ENCODE peak calls at places on chromosome 2, in five cellular contexts. I is neuronal stem cell, W is mesenchymal stem cell, P is right cardiac atrium, S is neural progenitor cell. M is an unnamed sample.

GRCh38 chr2:18378020-18378653 is 182.3 kb downstream of the RDH14 start:
- DNase-seq in I (peak; percentile 56), W (peak; percentile 58), P (no peak), S (peak; percentile 78), M (peak; percentile 31)

GRCh38 chr2:15940661-15941482 is 522 bp downstream of the MYCN start:
- DNase-seq in I (peak; percentile 51), W (peak; percentile 20), P (peak; percentile 47), S (peak; percentile 76), M (no peak)

GRCh38 chr2:167986223-167986622 is 261.2 kb downstream of the STK39 start:
- DNase-seq in I (no peak), W (no peak), P (no peak), S (no peak), M (no peak)

GRCh38 chr2:28300921-28301341 is 91.7 kb upstream of the FOSL2 start:
- DNase-seq in I (no peak), W (peak; percentile 98), P (no peak), S (no peak), M (no peak)

GRCh38 chr2:141062016-141062415 is 1068.8 kb downstream of the LRP1B start:
- DNase-seq in I (no peak), W (no peak), P (no peak), S (no peak), M (no peak)

GRCh38 chr2:148342091-148342490 is 302.5 kb upstream of the EPC2 start:
- DNase-seq in I (no peak), W (no peak), P (no peak), S (no peak), M (no peak)

GRCh38 chr2:19785867-19786266 is 115.9 kb downstream of the TTC32 start:
- DNase-seq in I (no peak), W (no peak), P (no peak), S (no peak), M (no peak)

GRCh38 chr2:234735829-234736228 is 216.0 kb upstream of the SH3BP4 start:
- DNase-seq in I (no peak), W (no peak), P (no peak), S (no peak), M (no peak)

DNA sequence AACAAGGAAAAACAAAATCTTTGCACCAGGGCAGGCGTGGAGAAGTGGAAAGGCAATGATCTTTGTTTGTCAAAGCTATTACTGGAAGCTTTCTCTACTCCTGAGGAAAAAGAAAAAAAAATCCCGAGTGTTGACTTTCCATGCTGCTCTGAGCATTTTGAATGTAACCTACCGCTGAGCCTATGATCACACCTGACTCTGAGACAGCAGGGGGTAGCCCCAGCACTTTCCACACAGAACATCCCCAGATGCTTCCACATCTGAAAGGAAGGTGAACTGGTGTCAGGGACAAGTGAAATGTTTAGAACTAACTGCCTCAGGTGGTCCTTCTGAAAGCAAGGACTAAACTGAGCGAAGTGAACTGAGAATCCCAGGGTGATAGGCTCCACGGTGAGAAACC is 1315.1 kb upstream of the DDX18 start:
- DNase-seq in I (no peak), W (no peak), P (no peak), S (peak; percentile 1), M (no peak)
- H3K9me3 ChIP-seq in I (no peaks in the 10 kb centered on the region), W (peaks cover 10% of the 10 kb centered on the region), P (no peaks in the 10 kb centered on the region), S (no peaks in the 10 kb centered on the region), M (no peaks in the 10 kb centered on the region)

GRCh38 chr2:219570924-219571310 is 422 bp downstream of the OBSL1 start:
- DNase-seq in I (no peak), W (no peak), P (peak; percentile 74), S (peak; percentile 60), M (no peak)
- H3K4me3 ChIP-seq in I (peak overlapping the region; percentile 94), W (peak overlapping the region; percentile 88), P (peak overlapping the region; percentile 77), S (peak overlapping the region; percentile 69), M (peak overlapping the region; percentile 84)

GRCh38 chr2:128506534-128506933 is 187.9 kb upstream of the HS6ST1 start:
- DNase-seq in I (no peak), W (no peak), P (no peak), S (no peak), M (no peak)
- H3K27ac ChIP-seq in I (no peak overlapping the region), W (no peak overlapping the region), P (no peak overlapping the region), S (no peak overlapping the region), M (no peak overlapping the region)

GRCh38 chr2:62281661-62282060 is 85.7 kb downstream of the B3GNT2 start:
- DNase-seq in I (no peak), W (no peak), P (no peak), S (no peak), M (no peak)
- H3K9me3 ChIP-seq in I (peaks cover 9% of the 10 kb centered on the region), W (peaks cover 46% of the 10 kb centered on the region), P (peaks cover 2% of the 10 kb centered on the region), S (peaks cover 11% of the 10 kb centered on the region), M (peaks cover 3% of the 10 kb centered on the region)

GRCh38 chr2:188119112-188119838 is 172.4 kb upstream of the GULP1 start:
- DNase-seq in I (no peak), W (no peak), P (no peak), S (no peak), M (no peak)
- H3K4me3 ChIP-seq in I (no peak overlapping the region), W (no peak overlapping the region), P (no peak overlapping the region), S (no peak overlapping the region), M (no peak overlapping the region)

DNA sequence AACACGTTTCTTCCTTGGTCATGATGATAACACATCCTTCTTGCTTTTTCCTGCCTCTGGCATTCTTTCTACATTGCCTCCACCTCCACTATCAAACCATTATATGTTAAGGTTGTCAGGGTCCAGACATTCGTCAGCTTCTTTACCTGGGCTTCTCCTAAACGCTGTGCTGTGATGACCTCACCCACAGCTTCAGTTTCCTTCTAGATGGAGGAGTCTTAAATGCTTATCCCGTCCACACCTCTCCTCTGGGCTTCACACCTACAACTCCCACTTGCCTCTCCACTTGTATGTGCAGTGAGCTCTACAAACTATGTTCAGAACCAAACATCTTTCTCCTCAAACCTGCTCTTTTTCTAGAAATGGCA is 666 bp upstream of the STAT1 start:
- DNase-seq in I (peak; percentile 9), W (no peak), P (no peak), S (no peak), M (no peak)
- H3K27ac ChIP-seq in I (no peak overlapping the region), W (peak overlapping the region; percentile 88), P (peak overlapping the region; percentile 90), S (no peak overlapping the region), M (no peak overlapping the region)

GRCh38 chr2:89819809-89820208 is 1128.3 kb downstream of the RPIA start:
- DNase-seq in I (no peak), W (no peak), P (no peak), S (no peak), M (no peak)
- H3K9me3 ChIP-seq in I (peaks cover 41% of the 10 kb centered on the region), W (peaks cover 80% of the 10 kb centered on the region), P (no peaks in the 10 kb centered on the region), S (peaks cover 70% of the 10 kb centered on the region), M (peaks cover 20% of the 10 kb centered on the region)

M was measured in iPS DF 6.9.